ENCODE peak calls at places on chromosomes 5 and 9, in four cellular contexts. X, M, Y and U are unnamed samples.

GRCh38 chr9:33227013-33227398 is 13.0 kb upstream of the SPINK4 start:
- DNase-seq in X (peak; percentile 48), M (no peak), Y (peak; percentile 31), U (no peak)

GRCh38 chr5:79938468-79938867 is 52.6 kb downstream of the MTX3 start:
- DNase-seq in X (no peak), M (no peak), Y (no peak), U (peak; percentile 80)

GRCh38 chr9:133889498-133890301 is 102.4 kb downstream of the VAV2 start:
- DNase-seq in X (no peak), M (no peak), Y (no peak), U (no peak)

GRCh38 chr5:95261369-95262175 is 23.3 kb downstream of the MCTP1 start:
- DNase-seq in X (no peak), M (peak; percentile 73), Y (no peak), U (peak; percentile 35)

GRCh38 chr9:33111621-33112020 is 35.1 kb upstream of the SMU1 start:
- DNase-seq in X (peak; percentile 16), M (no peak), Y (no peak), U (no peak)

GRCh38 chr9:112203536-112203935 is 28.4 kb upstream of the SUSD1 start:
- DNase-seq in X (no peak), M (peak; percentile 53), Y (no peak), U (no peak)

GRCh38 chr9:129885018-129885669 is 49.9 kb downstream of the USP20 start:
- DNase-seq in X (peak; percentile 68), M (no peak), Y (no peak), U (peak; percentile 57)

GRCh38 chr9:89969881-89970639 is 365.2 kb downstream of the GADD45G start:
- DNase-seq in X (no peak), M (no peak), Y (no peak), U (peak; percentile 9)

GRCh38 chr5:33423018-33423630 is 17.6 kb upstream of the TARS1 start:
- DNase-seq in X (no peak), M (peak; percentile 88), Y (no peak), U (no peak)
- TF ChIP-seq CTCF in X (peak; percentile 17), M (peak; percentile 21), Y (peak; percentile 58), U (peak; percentile 53)

DNA sequence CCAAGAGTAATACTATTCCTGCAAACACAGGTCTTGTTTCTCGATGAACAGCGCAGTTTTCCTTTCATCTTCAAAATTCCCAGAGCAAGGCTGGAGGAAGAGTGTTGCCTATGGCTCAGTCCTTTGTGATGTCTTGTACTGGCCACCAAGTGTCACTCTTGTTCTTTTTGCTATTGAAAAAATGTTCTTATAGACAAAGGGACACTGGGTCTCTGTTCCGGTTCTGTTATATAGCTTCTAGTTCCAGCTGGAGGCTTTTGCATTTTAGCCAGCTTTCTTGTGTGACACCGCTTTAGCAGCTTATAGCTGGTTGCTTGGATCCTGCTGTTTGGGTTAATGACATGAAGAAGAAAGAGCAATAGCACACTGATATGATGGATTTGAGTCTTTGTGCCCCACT is 343.7 kb upstream of the KCNN2 start:
- DNase-seq in X (no peak), M (no peak), Y (no peak), U (no peak)
- TF ChIP-seq CTCF in X (no peak), M (no peak), Y (peak; percentile 70), U (no peak)

DNA sequence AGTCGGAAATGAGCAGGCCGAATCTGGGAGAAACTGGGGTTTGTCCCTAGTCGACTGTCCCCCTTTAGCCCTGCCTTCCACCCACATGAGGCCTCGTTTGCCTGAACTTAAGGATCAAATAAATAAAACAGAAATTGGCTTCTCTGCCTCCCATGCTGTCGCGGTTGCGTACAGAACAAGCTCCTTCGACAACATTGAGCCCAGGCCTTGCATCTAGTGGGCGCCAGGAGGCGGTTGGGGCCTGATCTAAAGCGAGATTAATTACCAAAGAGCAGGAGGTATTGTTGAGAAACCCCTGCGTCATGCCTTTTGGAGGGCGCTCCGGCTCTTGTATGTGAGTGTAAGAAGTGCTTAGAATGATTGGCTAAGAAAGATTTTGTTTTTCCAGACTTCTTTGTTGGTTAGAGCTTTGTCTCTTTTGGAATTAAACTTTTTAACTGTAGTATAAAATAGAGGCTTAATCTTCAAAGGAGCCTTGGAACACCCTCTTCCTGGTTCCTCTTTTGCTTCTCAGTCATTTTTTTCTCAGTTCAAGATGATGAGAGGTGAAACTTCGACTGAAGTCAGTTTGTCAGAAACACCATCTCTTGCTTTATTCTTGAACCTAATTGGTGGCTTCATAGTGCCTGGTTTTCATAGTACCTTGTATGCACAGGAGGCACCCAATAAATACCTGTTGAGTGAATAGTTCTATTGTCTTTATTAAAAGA is 828 bp downstream of the ATP6V0E1 start:
- DNase-seq in X (peak; percentile 84), M (peak; percentile 93), Y (peak; percentile 50), U (peak; percentile 92)
- TF ChIP-seq CTCF in X (peak; percentile 32), M (peak; percentile 77), Y (peak; percentile 43), U (peak; percentile 53)

GRCh38 chr9:116587919-116588318 is 99.2 kb upstream of the TRIM32 start:
- DNase-seq in X (no peak), M (no peak), Y (no peak), U (no peak)

GRCh38 chr9:116585204-116585603 is 101.9 kb upstream of the TRIM32 start:
- DNase-seq in X (no peak), M (no peak), Y (no peak), U (no peak)

GRCh38 chr9:116592926-116593325 is 94.2 kb upstream of the TRIM32 start:
- DNase-seq in X (no peak), M (peak; percentile 88), Y (no peak), U (no peak)

GRCh38 chr9:116585896-116586295 is 101.2 kb upstream of the TRIM32 start:
- DNase-seq in X (no peak), M (no peak), Y (no peak), U (no peak)

GRCh38 chr9:116589392-116590354 is 97.4 kb upstream of the TRIM32 start:
- DNase-seq in X (no peak), M (peak; percentile 54), Y (no peak), U (peak; percentile 48)
- TF ChIP-seq CTCF in X (no peak), M (peak; percentile 43), Y (peak; percentile 37), U (peak; percentile 59)

DNA sequence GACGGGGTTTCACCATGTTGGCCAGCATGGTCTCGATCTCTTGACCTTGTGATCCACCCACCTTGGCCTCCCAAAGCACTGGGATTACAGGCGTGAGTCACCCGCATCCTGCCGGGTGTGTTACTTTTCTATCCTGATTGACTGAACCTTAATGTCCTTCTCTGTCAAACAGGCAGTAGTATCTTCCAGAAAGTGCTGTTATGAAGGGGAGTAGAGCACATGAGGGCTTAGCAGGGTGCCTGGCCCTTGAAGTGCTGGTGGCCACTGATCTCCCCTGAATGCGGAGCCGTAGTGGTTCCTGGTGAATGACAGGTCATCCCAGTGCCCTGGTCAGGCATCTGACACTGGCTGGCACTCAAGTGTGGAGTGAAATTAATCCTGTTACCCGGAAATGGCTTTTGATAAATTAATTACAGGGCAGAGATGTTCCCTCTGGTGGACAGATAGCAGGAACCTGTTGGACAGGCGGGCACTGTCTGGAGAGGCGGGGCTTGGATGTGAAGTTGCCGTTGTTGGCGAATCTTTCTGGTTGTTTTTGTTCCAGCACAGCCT is 28.4 kb downstream of the PRRC2B start:
- DNase-seq in X (peak; percentile 70), M (no peak), Y (peak; percentile 25), U (no peak)
- TF ChIP-seq CTCF in X (peak; percentile 46), M (no peak), Y (peak; percentile 55), U (no peak)

DNA sequence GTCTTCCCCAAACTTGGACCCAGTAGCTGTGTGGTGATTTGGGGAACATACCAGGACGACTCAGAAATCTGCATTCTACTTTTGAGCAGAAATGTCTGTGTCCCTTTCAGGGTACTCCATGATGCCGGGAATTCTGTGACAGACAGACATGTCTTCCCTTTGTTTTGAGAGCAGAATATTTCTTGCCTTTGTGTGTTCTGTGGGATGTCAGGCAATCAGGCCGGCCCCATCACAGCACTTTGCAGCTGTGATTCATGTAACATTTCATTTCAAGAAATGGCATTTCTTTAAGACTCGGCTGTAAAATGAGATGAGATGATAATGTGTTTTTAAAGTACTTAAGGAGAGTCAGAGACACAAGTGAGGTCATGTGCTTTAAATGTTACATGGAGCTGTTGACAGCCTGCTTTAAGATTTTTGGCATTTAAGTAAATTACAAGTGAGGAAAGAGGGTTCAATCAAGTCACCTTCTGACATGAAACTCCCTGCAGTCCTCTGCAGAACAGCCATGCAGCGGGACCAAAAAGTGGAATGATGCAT is 98.7 kb downstream of the SLC28A3 start:
- DNase-seq in X (no peak), M (no peak), Y (no peak), U (no peak)
- TF ChIP-seq CTCF in X (no peak), M (no peak), Y (no peak), U (no peak)

GRCh38 chr9:87125819-87126218 is 178.5 kb upstream of the GAS1 start:
- DNase-seq in X (no peak), M (no peak), Y (no peak), U (no peak)

GRCh38 chr9:87120610-87121009 is 173.3 kb upstream of the GAS1 start:
- DNase-seq in X (no peak), M (no peak), Y (no peak), U (no peak)

GRCh38 chr9:87127543-87127942 is 180.2 kb upstream of the GAS1 start:
- DNase-seq in X (no peak), M (no peak), Y (no peak), U (no peak)

GRCh38 chr9:87122947-87123685 is 175.8 kb upstream of the GAS1 start:
- DNase-seq in X (no peak), M (peak; percentile 82), Y (no peak), U (peak; percentile 20)

GRCh38 chr9:87123830-87124229 is 176.5 kb upstream of the GAS1 start:
- DNase-seq in X (no peak), M (no peak), Y (no peak), U (no peak)
- TF ChIP-seq CTCF in X (no peak), M (no peak), Y (no peak), U (no peak)

GRCh38 chr9:135702002-135702721 is at the start of gene KCNT1:
- DNase-seq in X (peak; percentile 55), M (peak; percentile 34), Y (peak; percentile 46), U (peak; percentile 65)
- TF ChIP-seq CTCF in X (peak; percentile 78), M (peak; percentile 46), Y (peak; percentile 97), U (peak; percentile 93)

DNA sequence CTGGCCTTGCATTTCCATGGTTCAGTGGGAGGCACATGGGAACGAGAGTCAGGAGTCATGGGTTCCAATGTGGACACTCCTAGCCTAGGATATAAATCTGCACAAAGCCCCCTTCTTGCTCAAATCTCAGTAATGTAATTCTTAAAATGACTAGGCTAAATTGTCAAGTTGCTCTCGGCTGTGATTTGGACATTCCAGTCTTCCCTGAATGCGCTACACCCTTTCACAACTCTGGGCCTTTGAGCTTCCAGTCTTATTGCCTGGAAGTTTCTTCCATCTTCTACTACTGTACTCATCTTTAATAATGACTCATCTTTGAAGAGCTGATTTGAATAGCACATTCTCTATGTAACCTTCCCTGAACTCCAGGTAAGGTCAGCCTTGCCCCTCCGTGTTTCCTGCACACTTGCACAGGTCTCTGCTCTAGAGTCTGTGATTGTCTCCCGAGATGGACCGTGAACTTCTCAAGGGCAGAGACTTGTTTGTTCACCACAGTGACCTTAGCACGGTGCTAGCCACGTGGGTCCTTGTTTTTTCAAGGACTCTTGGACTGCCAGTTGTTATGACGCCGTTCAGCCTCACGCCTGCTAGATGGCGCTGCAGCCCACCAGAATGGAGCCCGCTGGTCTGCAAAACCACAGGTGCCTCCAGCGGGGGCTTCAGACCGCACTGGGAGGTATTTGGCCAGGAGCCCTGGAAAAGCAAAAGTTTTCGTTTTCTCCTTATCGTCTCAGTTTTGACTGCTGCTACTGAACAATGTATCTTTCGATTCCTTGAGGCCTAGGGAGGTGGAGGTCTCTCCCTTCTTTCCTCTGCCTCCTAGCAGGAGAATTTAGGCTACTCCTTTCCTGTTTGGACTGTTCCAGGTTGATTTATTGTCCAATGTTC is 44.3 kb downstream of the SEC61B start:
- DNase-seq in X (peak; percentile 87), M (peak; percentile 81), Y (peak; percentile 64), U (peak; percentile 86)
- TF ChIP-seq CTCF in X (peak; percentile 81), M (peak; percentile 86), Y (peak; percentile 83), U (peak; percentile 97)